ENCODE peak calls at places on chromosomes 4 and X, in six cellular contexts. H is neural progenitor cell, L is A549, R is mammary epithelial cell, I is mesendoderm, U is H1. Q is an unnamed sample.
A peak's percentile ranks its signal among the peaks of the same experiment; 100 is the strongest.

GRCh38 chr4:54550415-54551171 is 107.2 kb upstream of the KIT start:
- DNase-seq in H (peak; percentile 15), L (no peak), R (no peak), I (peak; percentile 42), U (no peak), Q (peak; percentile 82)

GRCh38 chr4:15470149-15470520 is 453 bp downstream of the CC2D2A start:
- DNase-seq in H (no peak), L (no peak), R (no peak), I (no peak), U (no peak), Q (no peak)

GRCh38 chrX:8204169-8204935 is 33.3 kb upstream of the VCX2 start:
- DNase-seq in H (no peak), L (no peak), R (peak; percentile 6), I (peak; percentile 32), U (no peak), Q (peak; percentile 85)

GRCh38 chrX:153474718-153475117 is 4.3 kb upstream of the HAUS7 start:
- DNase-seq in H (peak; percentile 68), L (no peak), R (no peak), I (peak; percentile 43), U (no peak), Q (peak; percentile 79)

GRCh38 chr4:143397887-143398286 is 61.2 kb downstream of the GAB1 start:
- DNase-seq in H (no peak), L (no peak), R (no peak), I (no peak), U (no peak), Q (no peak)

GRCh38 chr4:48271626-48272025 is 2.0 kb upstream of the TEC start:
- DNase-seq in H (no peak), L (no peak), R (no peak), I (no peak), U (no peak), Q (no peak)

GRCh38 chr4:16582526-16582925 is 315.9 kb downstream of the LDB2 start:
- DNase-seq in H (peak; percentile 54), L (no peak), R (no peak), I (peak; percentile 78), U (peak; percentile 19), Q (peak; percentile 53)

GRCh38 chr4:26032142-26032541 is 118.1 kb downstream of the SMIM20 start:
- DNase-seq in H (no peak), L (no peak), R (no peak), I (no peak), U (no peak), Q (no peak)

GRCh38 chr4:82561745-82562552 is at the start of gene TMEM150C:
- DNase-seq in H (peak; percentile 84), L (peak; percentile 48), R (no peak), I (peak; percentile 71), U (no peak), Q (peak; percentile 32)

GRCh38 chrX:46263494-46263893 is 281.7 kb downstream of the ZNF674 start:
- DNase-seq in H (no peak), L (peak; percentile 17), R (peak; percentile 37), I (no peak), U (no peak), Q (no peak)

GRCh38 chr4:11634283-11634682 is 205.6 kb upstream of the HS3ST1 start:
- DNase-seq in H (no peak), L (no peak), R (peak; percentile 67), I (no peak), U (no peak), Q (no peak)

GRCh38 chr4:94843222-94843621 is 85.5 kb downstream of the BMPR1B start:
- DNase-seq in H (no peak), L (no peak), R (no peak), I (no peak), U (no peak), Q (no peak)

GRCh38 chr4:187603093-187603395 is 392.5 kb upstream of the ZFP42 start:
- DNase-seq in H (no peak), L (no peak), R (no peak), I (no peak), U (no peak), Q (no peak)

GRCh38 chrX:119606508-119607389 is 525 bp upstream of the NKRF start:
- DNase-seq in H (no peak), L (no peak), R (no peak), I (no peak), U (no peak), Q (no peak)

GRCh38 chr4:69760455-69760854 is at the start of gene SULT1B1:
- DNase-seq in H (no peak), L (no peak), R (peak; percentile 58), I (no peak), U (no peak), Q (no peak)

GRCh38 chrX:129686422-129686948 is 31.7 kb upstream of the APLN start:
- DNase-seq in H (no peak), L (no peak), R (no peak), I (no peak), U (no peak), Q (no peak)

GRCh38 chrX:6968231-6968630 is 179.3 kb upstream of the STS start:
- DNase-seq in H (no peak), L (no peak), R (no peak), I (peak; percentile 44), U (no peak), Q (peak; percentile 80)

GRCh38 chr4:175470141-175470540 is 341.9 kb downstream of the GPM6A start:
- DNase-seq in H (no peak), L (no peak), R (peak; percentile 18), I (peak; percentile 72), U (no peak), Q (peak; percentile 62)

GRCh38 chr4:20251061-20251795 is 477 bp upstream of the SLIT2 start:
- DNase-seq in H (no peak), L (no peak), R (no peak), I (no peak), U (no peak), Q (no peak)

GRCh38 chr4:87978656-87979055 is 3.1 kb downstream of the SPP1 start:
- DNase-seq in H (no peak), L (peak; percentile 40), R (peak; percentile 29), I (no peak), U (no peak), Q (peak; percentile 12)

GRCh38 chrX:16222123-16222522 is 54.8 kb downstream of the MAGEB17 start:
- DNase-seq in H (no peak), L (no peak), R (no peak), I (no peak), U (no peak), Q (peak; percentile 50)

GRCh38 chr4:145788765-145789164 is 108.8 kb downstream of the C4orf51 start:
- DNase-seq in H (no peak), L (no peak), R (no peak), I (no peak), U (no peak), Q (no peak)

GRCh38 chr4:29852537-29852936 is 867.6 kb upstream of the PCDH7 start:
- DNase-seq in H (no peak), L (no peak), R (no peak), I (no peak), U (no peak), Q (no peak)

GRCh38 chr4:80115368-80116181 is 42.5 kb upstream of the ANTXR2 start:
- DNase-seq in H (no peak), L (no peak), R (no peak), I (peak; percentile 60), U (no peak), Q (peak; percentile 68)
- H3K4me2 ChIP-seq in H (no peak overlapping the region), L (no peak overlapping the region), R (no peak overlapping the region), I (no peak overlapping the region), U (no peak overlapping the region), Q (no peak overlapping the region)

DNA sequence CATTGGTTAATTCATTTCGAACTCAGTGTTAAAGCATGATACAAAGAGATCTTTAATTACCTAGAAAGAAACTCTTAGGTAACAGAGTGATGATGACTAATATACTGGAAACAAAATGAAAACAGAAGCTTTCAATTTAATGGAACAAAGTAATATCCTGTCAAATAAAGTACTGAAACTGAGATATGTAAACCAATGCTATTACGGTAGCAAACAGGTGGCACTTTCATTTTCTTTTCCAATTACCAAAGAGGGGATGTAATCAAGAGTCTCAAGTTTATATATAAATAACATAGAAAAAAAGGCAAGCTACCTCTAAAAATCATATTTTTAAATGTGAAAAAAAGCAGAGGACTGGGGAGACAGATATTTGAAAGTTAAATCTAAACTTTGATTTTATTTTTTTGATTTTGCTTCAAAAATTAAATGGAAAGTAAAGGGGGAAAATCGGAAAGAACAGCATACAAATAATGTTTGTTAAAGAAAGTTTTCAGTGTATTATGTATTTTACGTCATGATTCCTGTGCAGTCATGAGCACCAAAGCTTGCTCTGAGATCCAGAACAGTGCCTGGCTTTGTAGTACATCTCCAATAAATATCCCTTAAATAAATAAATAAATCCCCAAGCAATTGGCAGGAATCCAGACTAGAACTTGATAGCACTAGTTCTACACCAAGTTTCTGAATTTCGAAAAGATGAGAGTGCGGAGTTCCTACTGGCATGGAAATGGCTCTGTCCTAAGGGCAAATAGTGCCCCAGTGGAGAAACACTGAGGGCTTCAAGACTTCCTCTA is 25.0 kb upstream of the RAPGEF2 start:
- DNase-seq in H (no peak), L (no peak), R (peak; percentile 88), I (no peak), U (no peak), Q (no peak)
- H3K4me2 ChIP-seq in H (no peak overlapping the region), L (peak overlapping the region; percentile 34), R (peak overlapping the region; percentile 79), I (no peak overlapping the region), U (no peak overlapping the region), Q (no peak overlapping the region)

DNA sequence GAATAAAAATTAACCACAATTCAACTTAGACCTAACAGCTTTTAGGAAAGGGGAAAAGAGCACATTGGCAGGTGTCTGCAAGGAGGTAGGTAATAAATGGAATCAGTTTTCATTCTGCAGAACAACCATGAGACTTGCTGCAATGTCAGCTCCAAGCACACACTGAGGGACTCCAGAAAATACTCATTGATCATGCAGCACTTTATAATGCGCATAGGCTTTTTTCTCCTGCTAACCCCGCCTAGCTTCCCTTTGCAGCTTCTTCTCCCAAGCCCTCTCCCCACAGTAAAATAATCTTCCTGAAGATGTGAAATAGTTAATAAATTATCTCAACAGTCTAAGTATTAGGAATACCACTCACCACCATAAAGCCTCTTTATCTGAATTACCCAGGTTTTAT is 36.9 kb downstream of the ANKRD17 start:
- DNase-seq in H (no peak), L (no peak), R (no peak), I (peak; percentile 43), U (no peak), Q (no peak)
- H3K4me2 ChIP-seq in H (no peak overlapping the region), L (peak overlapping the region; percentile 76), R (peak overlapping the region; percentile 91), I (no peak overlapping the region), U (no peak overlapping the region), Q (no peak overlapping the region)

GRCh38 chr4:2008671-2008920 is 178 bp downstream of the NELFA start:
- DNase-seq in H (no peak), L (no peak), R (no peak), I (no peak), U (no peak), Q (no peak)

GRCh38 chr4:2006956-2007653 is 1.7 kb downstream of the NELFA start:
- DNase-seq in H (no peak), L (no peak), R (no peak), I (no peak), U (no peak), Q (peak; percentile 13)

GRCh38 chr4:2007804-2008670 is 737 bp downstream of the NELFA start:
- DNase-seq in H (peak; percentile 47), L (no peak), R (no peak), I (peak; percentile 14), U (no peak), Q (peak; percentile 29)

GRCh38 chr4:2008921-2009650 is at the start of gene NELFA:
- DNase-seq in H (peak; percentile 99), L (peak; percentile 95), R (peak; percentile 92), I (peak; percentile 97), U (peak; percentile 85), Q (peak; percentile 99)

DNA sequence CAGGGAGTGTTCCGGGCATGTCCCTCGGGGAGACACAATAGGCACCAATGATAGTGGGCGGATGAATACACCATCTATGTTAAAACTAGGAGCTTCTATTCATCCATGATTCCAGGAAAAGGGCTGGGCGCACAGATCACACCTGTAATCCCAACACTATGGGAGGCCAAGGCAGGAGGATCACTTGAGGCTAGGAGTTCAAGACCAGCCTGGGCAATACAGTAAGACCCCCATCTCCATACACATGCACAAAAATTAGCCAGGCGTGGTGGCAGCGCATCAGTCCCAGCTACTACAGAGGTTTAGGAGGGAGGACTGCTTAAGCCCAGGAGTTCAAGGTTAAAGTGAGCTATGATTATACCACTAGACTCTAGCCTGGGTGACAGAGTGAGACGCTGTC is 2.4 kb downstream of the NELFA start:
- DNase-seq in H (no peak), L (no peak), R (no peak), I (no peak), U (no peak), Q (no peak)
- H3K4me2 ChIP-seq in H (no peak overlapping the region), L (no peak overlapping the region), R (no peak overlapping the region), I (no peak overlapping the region), U (no peak overlapping the region), Q (no peak overlapping the region)